ENCODE peak calls at places on chromosomes 6 and 20, in six cellular contexts. U is cardiac fibroblast, J is T-helper 1 cell, E is astrocyte of the spinal cord, K is kidney, X is GM23338. Q is an unnamed sample.

GRCh38 chr6:112443666-112444065 is 96.5 kb downstream of the RFPL4B start:
- DNase-seq in X (no peak), J (no peak), E (peak), U (peak), K (peak), Q (peak)

GRCh38 chr6:75791881-75792280 is 42.8 kb downstream of the MYO6 start:
- DNase-seq in E (peak), X (no peak), J (no peak), K (no peak), U (peak), Q (peak)

GRCh38 chr6:113859349-113860164 is 2.4 kb downstream of the MARCKS start:
- DNase-seq in U (peak), X (peak), E (peak), J (no peak), K (peak), Q (peak)

GRCh38 chr6:9978480-9978879 is 436.4 kb downstream of the TFAP2A start:
- DNase-seq in E (no peak), J (no peak), K (no peak), U (no peak), X (no peak), Q (no peak)

GRCh38 chr20:11686900-11687543 is 230.7 kb upstream of the BTBD3 start:
- DNase-seq in E (peak), K (peak), U (peak), X (peak), J (no peak), Q (no peak)

GRCh38 chr20:40494238-40494637 is 194.8 kb downstream of the MAFB start:
- DNase-seq in X (no peak), J (no peak), U (no peak), E (no peak), K (no peak), Q (no peak)

GRCh38 chr20:31842471-31843157 is 2.8 kb downstream of the FOXS1 start:
- DNase-seq in U (peak), K (peak), X (peak), E (peak), J (no peak), Q (peak)

GRCh38 chr20:58294497-58295455 is 14.7 kb upstream of the RAB22A start:
- DNase-seq in U (no peak), K (no peak), J (no peak), X (peak), E (no peak), Q (no peak)

GRCh38 chr6:142551145-142551811 is 249.5 kb downstream of the ADGRG6 start:
- DNase-seq in J (no peak), K (peak), U (no peak), E (peak), X (no peak), Q (peak)

GRCh38 chr20:9520096-9520495 is 5.7 kb downstream of the LAMP5 start:
- DNase-seq in J (no peak), X (peak), E (no peak), U (no peak), K (no peak), Q (no peak)

GRCh38 chr6:136069119-136069518 is 181.0 kb downstream of the MTFR2 start:
- DNase-seq in J (no peak), U (peak), E (peak), K (no peak), X (no peak), Q (peak)

GRCh38 chr20:57315083-57315963 is 14.3 kb upstream of the SPO11 start:
- DNase-seq in E (no peak), J (no peak), K (no peak), X (no peak), U (no peak), Q (no peak)

GRCh38 chr20:31869942-31870702 is at the start of the genes DUSP15 and TTLL9:
- DNase-seq in X (peak), E (no peak), U (no peak), K (peak), J (no peak), Q (no peak)

GRCh38 chr6:143596857-143597256 is 80.9 kb upstream of the PHACTR2 start:
- DNase-seq in X (peak), E (peak), J (no peak), K (no peak), U (peak), Q (peak)

GRCh38 chr20:33267691-33268090 is 15.3 kb upstream of the BPIFB1 start:
- DNase-seq in X (no peak), U (no peak), K (no peak), J (no peak), E (no peak), Q (no peak)

GRCh38 chr6:125714431-125715090 is 34.9 kb upstream of the HEY2 start:
- DNase-seq in J (no peak), K (no peak), X (no peak), U (no peak), E (no peak), Q (no peak)

GRCh38 chr20:1860446-1860845 is 34.8 kb upstream of the SIRPA start:
- DNase-seq in X (no peak), U (peak), K (no peak), E (peak), J (no peak), Q (peak)

GRCh38 chr20:25127761-25128537 is 46.0 kb upstream of the VSX1 start:
- DNase-seq in E (no peak), J (no peak), X (no peak), K (no peak), U (no peak), Q (no peak)

GRCh38 chr6:93819189-93819588 is 399.8 kb upstream of the EPHA7 start:
- DNase-seq in U (peak), J (no peak), K (no peak), X (no peak), E (peak), Q (peak)

GRCh38 chr6:148462203-148462602 is 119.6 kb downstream of the SASH1 start:
- DNase-seq in J (no peak), K (no peak), U (peak), E (peak), X (no peak), Q (no peak)

GRCh38 chr20:5484346-5484745 is 167.6 kb upstream of the PROKR2 start:
- DNase-seq in E (no peak), K (no peak), X (no peak), J (no peak), U (no peak), Q (no peak)

GRCh38 chr6:137271245-137272183 is 52.3 kb upstream of the IFNGR1 start:
- DNase-seq in U (peak), X (peak), J (no peak), K (no peak), E (peak), Q (peak)

GRCh38 chr6:45880139-45880538 is 135.5 kb downstream of the CLIC5 start:
- DNase-seq in U (peak), J (no peak), K (no peak), X (no peak), E (no peak), Q (peak)

GRCh38 chr6:3455490-3456394 is 1.1 kb downstream of the SLC22A23 start:
- DNase-seq in E (no peak), K (peak), U (no peak), J (peak), X (peak), Q (no peak)

GRCh38 chr6:162082520-162082919 is 645.0 kb downstream of the PRKN start:
- DNase-seq in J (no peak), E (no peak), U (no peak), K (no peak), X (no peak), Q (no peak)

GRCh38 chr6:108874470-108875160 is 26.4 kb downstream of the ARMC2 start:
- DNase-seq in U (peak), X (no peak), K (no peak), J (no peak), E (peak), Q (peak)

GRCh38 chr6:30743099-30744053 is 889 bp upstream of the FLOT1 start:
- DNase-seq in K (peak), J (no peak), U (peak), X (no peak), E (no peak), Q (peak)

GRCh38 chr20:25858495-25859425 is 162.1 kb upstream of the ZNF337 start:
- DNase-seq in X (no peak), U (no peak), J (no peak), E (no peak), K (peak), Q (no peak)

GRCh38 chr6:108442770-108443520 is 117.8 kb upstream of the FOXO3 start:
- DNase-seq in E (no peak), U (peak), K (no peak), J (no peak), X (no peak), Q (no peak)

GRCh38 chr6:115997990-115998585 is 62.6 kb downstream of the FRK start:
- DNase-seq in K (no peak), E (no peak), X (no peak), U (no peak), J (no peak), Q (no peak)

GRCh38 chr20:60257671-60258070 is 299.4 kb downstream of the CDH26 start:
- DNase-seq in J (no peak), K (no peak), U (no peak), X (no peak), E (no peak), Q (no peak)

GRCh38 chr20:61112515-61112914 is 139.5 kb upstream of the CDH4 start:
- DNase-seq in K (no peak), J (no peak), E (no peak), X (no peak), U (no peak), Q (no peak)

GRCh38 chr20:13661070-13661687 is 22.4 kb upstream of the TASP1 start:
- DNase-seq in U (peak), K (no peak), E (no peak), X (no peak), J (no peak), Q (peak)

GRCh38 chr6:141790921-141791320 is 341.8 kb upstream of the GJE1 start:
- DNase-seq in E (no peak), X (peak), K (no peak), U (no peak), J (no peak), Q (no peak)

GRCh38 chr20:31602779-31603441 is 2.2 kb upstream of the ID1 start:
- DNase-seq in U (peak), X (no peak), K (no peak), E (peak), J (no peak), Q (peak)

GRCh38 chr6:36340671-36341454 is 4.2 kb upstream of the BNIP5 start:
- DNase-seq in J (peak), U (peak), E (peak), X (peak), K (peak), Q (peak)

Q was measured in fibroblast of mammary gland.